ENCODE peak calls at places on chromosomes 12 and 14, in nine cellular contexts. B, J, I, K, A, R, G, T and Q are unnamed samples.
A peak's percentile ranks its signal among the peaks of the same experiment; 100 is the strongest.

GRCh38 chr12:52204095-52204930 is 12.5 kb upstream of the KRT80 start:
- DNase-seq in B (no peak), J (no peak), I (no peak), K (no peak), A (no peak), R (peak; percentile 59), G (no peak), T (no peak), Q (no peak)

GRCh38 chr14:100066984-100067383 is 1.8 kb downstream of the EVL start:
- DNase-seq in B (no peak), J (no peak), I (no peak), K (no peak), A (no peak), R (no peak), G (no peak), T (no peak), Q (no peak)

GRCh38 chr12:94386422-94386821 is 73.2 kb downstream of the CEP83 start:
- DNase-seq in B (no peak), J (no peak), I (peak; percentile 12), K (no peak), A (peak; percentile 10), R (no peak), G (no peak), T (no peak), Q (no peak)

GRCh38 chr12:25767613-25768012 is 190.9 kb upstream of the RASSF8 start:
- DNase-seq in B (no peak), J (no peak), I (no peak), K (no peak), A (no peak), R (peak; percentile 53), G (no peak), T (no peak), Q (no peak)

GRCh38 chr12:26822051-26822450 is 10.9 kb downstream of the ITPR2 start:
- DNase-seq in B (no peak), J (no peak), I (no peak), K (no peak), A (no peak), R (no peak), G (no peak), T (no peak), Q (no peak)

GRCh38 chr14:96249016-96249415 is 7.0 kb upstream of the BDKRB1 start:
- DNase-seq in B (peak; percentile 38), J (no peak), I (peak; percentile 91), K (no peak), A (no peak), R (peak; percentile 87), G (no peak), T (peak; percentile 32), Q (peak; percentile 95)

GRCh38 chr14:100582496-100583165 is 4.6 kb downstream of the BEGAIN start:
- DNase-seq in B (no peak), J (no peak), I (no peak), K (no peak), A (no peak), R (no peak), G (no peak), T (no peak), Q (no peak)

GRCh38 chr14:59252772-59253500 is 64.5 kb downstream of the DAAM1 start:
- DNase-seq in B (no peak), J (no peak), I (no peak), K (no peak), A (no peak), R (no peak), G (no peak), T (no peak), Q (no peak)

GRCh38 chr14:81849714-81850113 is 316.1 kb upstream of the SEL1L start:
- DNase-seq in B (no peak), J (no peak), I (no peak), K (no peak), A (no peak), R (no peak), G (no peak), T (no peak), Q (no peak)

GRCh38 chr14:103109789-103110415 is 13.4 kb upstream of the TNFAIP2 start:
- DNase-seq in B (no peak), J (no peak), I (no peak), K (peak; percentile 48), A (no peak), R (no peak), G (peak; percentile 59), T (no peak), Q (peak; percentile 74)

GRCh38 chr12:68451261-68452091 is 119.3 kb upstream of the MDM1 start:
- DNase-seq in B (peak; percentile 34), J (no peak), I (peak; percentile 69), K (peak; percentile 44), A (no peak), R (peak; percentile 37), G (no peak), T (no peak), Q (peak; percentile 4)

GRCh38 chr12:117151195-117152031 is 38.9 kb downstream of the FBXO21 start:
- DNase-seq in B (no peak), J (peak; percentile 68), I (no peak), K (no peak), A (peak; percentile 84), R (no peak), G (peak; percentile 88), T (no peak), Q (peak; percentile 52)

GRCh38 chr12:5723711-5724252 is 221.3 kb downstream of the ANO2 start:
- DNase-seq in B (no peak), J (no peak), I (no peak), K (no peak), A (peak; percentile 39), R (no peak), G (no peak), T (no peak), Q (no peak)

GRCh38 chr12:103637429-103637828 is 50.4 kb downstream of the STAB2 start:
- DNase-seq in B (no peak), J (no peak), I (no peak), K (no peak), A (no peak), R (no peak), G (no peak), T (no peak), Q (no peak)

GRCh38 chr12:103634732-103635131 is 47.7 kb downstream of the STAB2 start:
- DNase-seq in B (no peak), J (no peak), I (no peak), K (no peak), A (no peak), R (no peak), G (no peak), T (no peak), Q (no peak)

GRCh38 chr12:103627189-103627855 is 40.2 kb downstream of the STAB2 start:
- DNase-seq in B (no peak), J (no peak), I (no peak), K (no peak), A (no peak), R (no peak), G (no peak), T (no peak), Q (no peak)

GRCh38 chr12:103635419-103635818 is 48.3 kb downstream of the STAB2 start:
- DNase-seq in B (no peak), J (no peak), I (no peak), K (no peak), A (no peak), R (no peak), G (no peak), T (no peak), Q (no peak)

DNA sequence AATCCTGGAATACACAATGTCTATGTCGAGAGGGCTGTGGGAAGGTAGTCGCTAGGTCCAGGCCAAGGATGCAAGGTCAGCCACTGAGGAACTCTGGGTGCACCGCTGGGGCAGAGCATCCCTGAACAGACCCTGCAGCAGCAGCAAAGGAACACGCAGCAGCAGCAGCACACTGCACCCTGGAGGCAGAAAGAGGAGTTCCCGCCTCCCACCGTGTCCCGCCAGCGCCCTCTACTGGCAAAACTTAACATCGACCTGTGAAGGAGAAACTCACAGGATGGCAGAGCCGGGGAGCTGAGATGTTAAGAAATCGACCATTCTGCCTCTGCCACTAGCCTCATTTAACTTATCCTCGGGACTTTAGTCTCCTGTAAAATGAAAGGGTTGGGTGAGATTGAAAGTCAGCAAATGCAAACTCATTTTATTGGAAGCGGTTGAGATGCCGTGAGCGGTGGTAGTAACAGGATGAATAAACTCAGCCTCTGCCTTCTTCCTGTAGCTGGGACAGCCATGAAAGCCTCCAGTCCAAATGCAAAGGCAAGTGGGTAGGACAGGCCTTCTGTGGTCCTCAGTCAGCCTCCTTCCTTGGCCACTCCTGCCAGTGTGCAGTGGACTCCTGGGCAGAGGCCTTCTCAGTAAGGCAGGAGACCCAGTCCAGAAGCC is 45.6 kb downstream of the STAB2 start:
- DNase-seq in B (no peak), J (no peak), I (no peak), K (peak; percentile 72), A (peak; percentile 78), R (peak; percentile 70), G (peak; percentile 85), T (peak; percentile 59), Q (peak; percentile 82)
- TF ChIP-seq CTCF in B (no peak), J (no peak), I (peak; percentile 91), K (peak; percentile 58), A (peak; percentile 99), R (peak; percentile 99), G (peak; percentile 98), T (peak; percentile 71), Q (peak; percentile 99)

DNA sequence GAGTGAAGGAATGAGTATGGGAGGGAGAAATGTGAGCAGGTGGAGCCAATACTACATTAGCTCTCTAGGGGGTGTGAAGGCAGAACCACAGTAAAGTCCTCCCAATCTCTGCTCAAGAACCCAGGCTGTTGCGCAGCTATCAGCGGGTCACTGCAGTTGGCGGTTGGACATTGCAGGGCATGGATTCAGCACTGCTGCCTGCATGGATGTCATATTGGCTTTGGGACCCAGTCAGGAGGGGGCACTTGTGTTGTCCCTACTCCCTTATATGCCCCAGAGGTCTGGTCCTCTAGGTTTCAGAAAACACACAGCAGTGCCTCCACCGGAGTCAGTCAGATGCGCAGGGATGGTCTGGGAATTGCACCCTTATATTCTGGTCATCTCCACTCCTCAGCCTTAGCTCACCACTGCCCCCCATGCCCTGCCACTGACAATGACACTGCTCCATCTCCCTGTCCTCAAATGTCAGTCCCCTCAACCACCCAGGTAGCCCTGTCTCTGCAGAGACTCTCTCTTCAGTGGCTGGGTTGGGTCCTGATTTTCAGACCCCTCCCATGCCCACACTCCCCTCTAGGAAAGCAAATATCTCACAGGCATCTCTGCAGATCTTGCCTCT is 9.6 kb downstream of the ZDHHC22 start:
- DNase-seq in B (no peak), J (no peak), I (no peak), K (no peak), A (no peak), R (no peak), G (no peak), T (no peak), Q (no peak)
- TF ChIP-seq CTCF in B (no peak), J (no peak), I (no peak), K (no peak), A (no peak), R (no peak), G (peak; percentile 7), T (no peak), Q (no peak)

DNA sequence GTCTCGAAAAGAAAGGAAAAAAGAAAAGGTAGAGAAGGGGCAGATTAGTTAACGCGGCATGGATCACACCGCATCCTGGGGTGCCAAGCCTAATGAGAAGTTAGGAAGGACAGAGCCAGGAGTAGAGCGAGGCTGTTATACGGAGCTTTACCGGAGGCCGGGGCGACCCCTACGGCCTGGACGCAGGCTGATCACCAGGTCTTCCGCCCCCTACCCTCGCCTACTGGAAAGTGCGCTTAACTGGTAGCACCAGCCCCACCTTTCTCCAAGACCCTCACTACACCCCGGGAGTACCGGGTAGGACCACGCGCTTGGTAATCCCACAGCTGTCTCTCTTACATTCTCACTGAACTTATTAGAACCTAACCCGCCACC is 33.8 kb downstream of the WBP11 start:
- DNase-seq in B (no peak), J (no peak), I (no peak), K (peak; percentile 51), A (peak; percentile 66), R (no peak), G (peak; percentile 86), T (no peak), Q (no peak)
- TF ChIP-seq CTCF in B (no peak), J (no peak), I (peak; percentile 42), K (no peak), A (no peak), R (no peak), G (no peak), T (no peak), Q (no peak)

GRCh38 chr14:22163051-22163450 is 426.0 kb downstream of the DAD1 start:
- DNase-seq in B (no peak), J (no peak), I (no peak), K (no peak), A (peak; percentile 19), R (no peak), G (peak; percentile 20), T (no peak), Q (peak; percentile 18)
- TF ChIP-seq CTCF in B (no peak), J (no peak), I (no peak), K (peak; percentile 19), A (no peak), R (peak; percentile 29), G (peak; percentile 46), T (no peak), Q (peak; percentile 32)